ENCODE peak calls at places on chromosomes 16 and 17, in four cellular contexts. V is head of caudate nucleus; F is T follicular helper cell; B is central memory CD4-positive, alpha-beta T cell. X is an unnamed sample.

GRCh38 chr17:37745801-37746426 is 1.1 kb upstream of the HNF1B start:
- DNase-seq in V (no peak), F (no peak), B (no peak), X (no peak)

GRCh38 chr16:16992986-16993783 is 477.6 kb downstream of the XYLT1 start:
- DNase-seq in V (no peak), F (no peak), B (peak), X (no peak)

GRCh38 chr17:74981979-74982662 is 5.3 kb upstream of the CDR2L start:
- DNase-seq in V (peak), F (peak), B (peak), X (peak)

GRCh38 chr17:47820023-47820789 is 1.4 kb downstream of the OSBPL7 start:
- DNase-seq in V (no peak), F (no peak), B (no peak), X (no peak)

GRCh38 chr17:30228011-30228410 is 7.5 kb downstream of the SLC6A4 start:
- DNase-seq in V (no peak), F (no peak), B (no peak), X (no peak)

GRCh38 chr17:55351027-55351625 is 70.5 kb downstream of the MMD start:
- DNase-seq in V (no peak), F (no peak), B (no peak), X (no peak)

GRCh38 chr17:76008208-76008607 is 7.6 kb downstream of the CDK3 start:
- DNase-seq in V (no peak), F (no peak), B (no peak), X (no peak)

GRCh38 chr16:79845006-79845733 is 244.6 kb upstream of the MAF start:
- DNase-seq in V (no peak), F (no peak), B (no peak), X (no peak)

GRCh38 chr17:55286681-55287589 is 22.2 kb downstream of the HLF start:
- DNase-seq in V (no peak), F (no peak), B (no peak), X (no peak)

GRCh38 chr16:29646947-29647346 is 16.1 kb upstream of the SPN start:
- DNase-seq in V (no peak), F (no peak), B (no peak), X (no peak)

GRCh38 chr16:54397190-54397835 is 110.7 kb upstream of the IRX3 start:
- DNase-seq in V (no peak), F (no peak), B (no peak), X (no peak)

GRCh38 chr17:78862073-78863023 is 21.7 kb upstream of the USP36 start:
- DNase-seq in V (no peak), F (no peak), B (no peak), X (no peak)

GRCh38 chr16:49278944-49279725 is 2.5 kb downstream of the CBLN1 start:
- DNase-seq in V (no peak), F (no peak), B (no peak), X (no peak)

GRCh38 chr16:89117975-89118289 is 24.3 kb downstream of the ACSF3 start:
- DNase-seq in V (no peak), F (no peak), B (no peak), X (no peak)

GRCh38 chr16:11666108-11667055 is 1.9 kb upstream of the SNN start:
- DNase-seq in V (no peak), F (no peak), B (no peak), X (no peak)

X was measured in CD4-positive, alpha-beta memory T cell.